ENCODE peak calls at places on chromosomes 1 and 21, in eight cellular contexts. One of them, this sample, is unnamed.
A peak's percentile ranks its signal among the peaks of the same experiment; 100 is the strongest.

GRCh38 chr1:15578921-15579682 is 5.7 kb downstream of the AGMAT start:
- DNase-seq in lung: no peak
- DNase-seq in adipocyte: no peak
- DNase-seq in neuronal stem cell: no peak
- DNase-seq in GM23248: no peak
- DNase-seq in upper lobe of left lung: no peak
- DNase-seq in iPS DF 6.9: no peak
- DNase-seq in upper lobe of right lung: peak; percentile 48
- DNase-seq in this sample: no peak

GRCh38 chr1:43536196-43536863 is 5.6 kb downstream of the PTPRF start:
- DNase-seq in iPS DF 6.9: no peak
- DNase-seq in adipocyte: no peak
- DNase-seq in upper lobe of left lung: peak; percentile 58
- DNase-seq in GM23248: no peak
- DNase-seq in neuronal stem cell: no peak
- DNase-seq in upper lobe of right lung: peak; percentile 66
- DNase-seq in lung: no peak
- DNase-seq in this sample: no peak

GRCh38 chr1:22884806-22885559 is 87.7 kb downstream of the LACTBL1 start:
- DNase-seq in GM23248: no peak
- DNase-seq in iPS DF 6.9: no peak
- DNase-seq in upper lobe of left lung: no peak
- DNase-seq in adipocyte: no peak
- DNase-seq in lung: no peak
- DNase-seq in upper lobe of right lung: no peak
- DNase-seq in neuronal stem cell: no peak
- DNase-seq in this sample: no peak

GRCh38 chr1:182235952-182236650 is 155.5 kb downstream of the GLUL start:
- DNase-seq in upper lobe of left lung: peak; percentile 47
- DNase-seq in GM23248: peak; percentile 52
- DNase-seq in upper lobe of right lung: no peak
- DNase-seq in neuronal stem cell: no peak
- DNase-seq in iPS DF 6.9: no peak
- DNase-seq in adipocyte: no peak
- DNase-seq in lung: peak; percentile 31
- DNase-seq in this sample: no peak

GRCh38 chr1:22654692-22655091 is 1.7 kb downstream of the C1QB start:
- DNase-seq in neuronal stem cell: no peak
- DNase-seq in upper lobe of right lung: no peak
- DNase-seq in upper lobe of left lung: no peak
- DNase-seq in lung: no peak
- DNase-seq in iPS DF 6.9: no peak
- DNase-seq in adipocyte: no peak
- DNase-seq in GM23248: peak; percentile 17
- DNase-seq in this sample: no peak

GRCh38 chr1:82934069-82934468 is 1064.9 kb downstream of the TTLL7 start:
- DNase-seq in lung: peak; percentile 36
- DNase-seq in upper lobe of right lung: no peak
- DNase-seq in neuronal stem cell: no peak
- DNase-seq in upper lobe of left lung: no peak
- DNase-seq in adipocyte: no peak
- DNase-seq in GM23248: no peak
- DNase-seq in iPS DF 6.9: no peak
- DNase-seq in this sample: no peak

GRCh38 chr21:30463713-30464112 is 16.5 kb downstream of the KRTAP19-1 start:
- DNase-seq in iPS DF 6.9: no peak
- DNase-seq in upper lobe of left lung: no peak
- DNase-seq in neuronal stem cell: no peak
- DNase-seq in lung: no peak
- DNase-seq in GM23248: no peak
- DNase-seq in upper lobe of right lung: no peak
- DNase-seq in adipocyte: peak; percentile 5
- DNase-seq in this sample: no peak

GRCh38 chr1:167631987-167632680 is 2.1 kb downstream of the RCSD1 start:
- DNase-seq in iPS DF 6.9: no peak
- DNase-seq in adipocyte: no peak
- DNase-seq in neuronal stem cell: no peak
- DNase-seq in lung: no peak
- DNase-seq in upper lobe of right lung: no peak
- DNase-seq in GM23248: no peak
- DNase-seq in upper lobe of left lung: no peak
- DNase-seq in this sample: no peak

GRCh38 chr1:159089184-159089791 is 12.7 kb upstream of the AIM2 start:
- DNase-seq in upper lobe of left lung: no peak
- DNase-seq in lung: no peak
- DNase-seq in adipocyte: no peak
- DNase-seq in GM23248: no peak
- DNase-seq in neuronal stem cell: no peak
- DNase-seq in iPS DF 6.9: peak; percentile 20
- DNase-seq in upper lobe of right lung: no peak
- DNase-seq in this sample: no peak

GRCh38 chr1:16048573-16049189 is 5.1 kb downstream of the CLCNKB start:
- DNase-seq in upper lobe of right lung: peak; percentile 84
- DNase-seq in adipocyte: peak; percentile 55
- DNase-seq in iPS DF 6.9: peak; percentile 74
- DNase-seq in lung: peak; percentile 66
- DNase-seq in GM23248: peak; percentile 55
- DNase-seq in neuronal stem cell: peak; percentile 87
- DNase-seq in upper lobe of left lung: peak; percentile 73
- DNase-seq in this sample: no peak

GRCh38 chr1:5599541-5599940 is 392.7 kb downstream of the NPHP4 start:
- DNase-seq in iPS DF 6.9: no peak
- DNase-seq in GM23248: no peak
- DNase-seq in neuronal stem cell: no peak
- DNase-seq in upper lobe of left lung: no peak
- DNase-seq in lung: peak; percentile 20
- DNase-seq in adipocyte: no peak
- DNase-seq in upper lobe of right lung: no peak
- DNase-seq in this sample: no peak

GRCh38 chr1:206445861-206446495 is 24.3 kb upstream of the IKBKE start:
- DNase-seq in neuronal stem cell: no peak
- DNase-seq in upper lobe of right lung: no peak
- DNase-seq in lung: no peak
- DNase-seq in adipocyte: no peak
- DNase-seq in iPS DF 6.9: no peak
- DNase-seq in upper lobe of left lung: no peak
- DNase-seq in GM23248: no peak
- DNase-seq in this sample: no peak

GRCh38 chr1:115428676-115429075 is 90.6 kb upstream of the NGF start:
- DNase-seq in upper lobe of left lung: no peak
- DNase-seq in adipocyte: no peak
- DNase-seq in neuronal stem cell: no peak
- DNase-seq in GM23248: peak; percentile 65
- DNase-seq in upper lobe of right lung: no peak
- DNase-seq in lung: no peak
- DNase-seq in iPS DF 6.9: no peak
- DNase-seq in this sample: no peak

GRCh38 chr1:11692899-11693590 is 1.5 kb downstream of the DRAXIN start:
- DNase-seq in upper lobe of left lung: no peak
- DNase-seq in upper lobe of right lung: no peak
- DNase-seq in lung: no peak
- DNase-seq in neuronal stem cell: no peak
- DNase-seq in GM23248: peak; percentile 95
- DNase-seq in adipocyte: peak; percentile 64
- DNase-seq in iPS DF 6.9: no peak
- DNase-seq in this sample: no peak

GRCh38 chr1:169708633-169709032 is 2.8 kb downstream of the SELL start:
- DNase-seq in upper lobe of right lung: no peak
- DNase-seq in adipocyte: no peak
- DNase-seq in iPS DF 6.9: no peak
- DNase-seq in neuronal stem cell: no peak
- DNase-seq in GM23248: no peak
- DNase-seq in upper lobe of left lung: no peak
- DNase-seq in lung: no peak
- DNase-seq in this sample: no peak

GRCh38 chr21:37939251-37939650 is 23.0 kb upstream of the KCNJ6 start:
- DNase-seq in iPS DF 6.9: no peak
- DNase-seq in GM23248: no peak
- DNase-seq in adipocyte: no peak
- DNase-seq in lung: no peak
- DNase-seq in upper lobe of left lung: no peak
- DNase-seq in upper lobe of right lung: no peak
- DNase-seq in neuronal stem cell: no peak
- DNase-seq in this sample: no peak

GRCh38 chr1:48552420-48552819 is 80.4 kb upstream of the SPATA6 start:
- DNase-seq in adipocyte: peak; percentile 28
- DNase-seq in iPS DF 6.9: no peak
- DNase-seq in lung: no peak
- DNase-seq in GM23248: no peak
- DNase-seq in neuronal stem cell: no peak
- DNase-seq in upper lobe of right lung: no peak
- DNase-seq in upper lobe of left lung: no peak
- DNase-seq in this sample: no peak

GRCh38 chr1:85406887-85407593 is 57.9 kb downstream of the DDAH1 start:
- DNase-seq in iPS DF 6.9: no peak
- DNase-seq in lung: peak; percentile 51
- DNase-seq in neuronal stem cell: peak; percentile 18
- DNase-seq in upper lobe of left lung: peak; percentile 34
- DNase-seq in adipocyte: peak; percentile 95
- DNase-seq in upper lobe of right lung: no peak
- DNase-seq in GM23248: peak; percentile 98
- DNase-seq in this sample: no peak

GRCh38 chr1:153649137-153649866 is 9.2 kb upstream of the SNAPIN start:
- DNase-seq in neuronal stem cell: no peak
- DNase-seq in upper lobe of left lung: no peak
- DNase-seq in adipocyte: no peak
- DNase-seq in iPS DF 6.9: no peak
- DNase-seq in lung: no peak
- DNase-seq in upper lobe of right lung: no peak
- DNase-seq in GM23248: no peak
- DNase-seq in this sample: no peak

GRCh38 chr1:119147626-119148180 is 7.2 kb upstream of the WARS2 start:
- DNase-seq in upper lobe of right lung: no peak
- DNase-seq in GM23248: peak; percentile 34
- DNase-seq in upper lobe of left lung: no peak
- DNase-seq in iPS DF 6.9: no peak
- DNase-seq in lung: no peak
- DNase-seq in adipocyte: peak; percentile 69
- DNase-seq in neuronal stem cell: no peak
- DNase-seq in this sample: no peak

GRCh38 chr1:66637146-66637545 is 103.2 kb downstream of the SGIP1 start:
- DNase-seq in iPS DF 6.9: no peak
- DNase-seq in adipocyte: no peak
- DNase-seq in upper lobe of right lung: no peak
- DNase-seq in neuronal stem cell: no peak
- DNase-seq in GM23248: no peak
- DNase-seq in lung: no peak
- DNase-seq in upper lobe of left lung: no peak
- DNase-seq in this sample: no peak

GRCh38 chr1:223244366-223245103 is 101.5 kb upstream of the TLR5 start:
- DNase-seq in GM23248: peak; percentile 21
- DNase-seq in neuronal stem cell: no peak
- DNase-seq in upper lobe of right lung: no peak
- DNase-seq in lung: no peak
- DNase-seq in upper lobe of left lung: no peak
- DNase-seq in adipocyte: no peak
- DNase-seq in iPS DF 6.9: no peak
- DNase-seq in this sample: no peak

GRCh38 chr21:26844258-26845065 is 747 bp downstream of the ADAMTS1 start:
- DNase-seq in iPS DF 6.9: no peak
- DNase-seq in upper lobe of left lung: no peak
- DNase-seq in adipocyte: peak; percentile 74
- DNase-seq in lung: no peak
- DNase-seq in upper lobe of right lung: peak; percentile 74
- DNase-seq in neuronal stem cell: peak; percentile 44
- DNase-seq in GM23248: peak; percentile 76
- DNase-seq in this sample: no peak

GRCh38 chr1:41053324-41053723 is 31.8 kb upstream of the SLFNL1 start:
- DNase-seq in iPS DF 6.9: no peak
- DNase-seq in lung: no peak
- DNase-seq in GM23248: no peak
- DNase-seq in upper lobe of left lung: no peak
- DNase-seq in upper lobe of right lung: no peak
- DNase-seq in neuronal stem cell: no peak
- DNase-seq in adipocyte: no peak
- DNase-seq in this sample: no peak
- H3K9me3 ChIP-seq in iPS DF 6.9: no peaks in the 10 kb centered on the region
- H3K9me3 ChIP-seq in lung: no peaks in the 10 kb centered on the region
- H3K9me3 ChIP-seq in GM23248: no peaks in the 10 kb centered on the region
- H3K9me3 ChIP-seq in upper lobe of left lung: no peaks in the 10 kb centered on the region
- H3K9me3 ChIP-seq in upper lobe of right lung: no peaks in the 10 kb centered on the region
- H3K9me3 ChIP-seq in neuronal stem cell: no peaks in the 10 kb centered on the region
- H3K9me3 ChIP-seq in adipocyte: no peaks in the 10 kb centered on the region
- H3K9me3 ChIP-seq in this sample: no peaks in the 10 kb centered on the region

DNA sequence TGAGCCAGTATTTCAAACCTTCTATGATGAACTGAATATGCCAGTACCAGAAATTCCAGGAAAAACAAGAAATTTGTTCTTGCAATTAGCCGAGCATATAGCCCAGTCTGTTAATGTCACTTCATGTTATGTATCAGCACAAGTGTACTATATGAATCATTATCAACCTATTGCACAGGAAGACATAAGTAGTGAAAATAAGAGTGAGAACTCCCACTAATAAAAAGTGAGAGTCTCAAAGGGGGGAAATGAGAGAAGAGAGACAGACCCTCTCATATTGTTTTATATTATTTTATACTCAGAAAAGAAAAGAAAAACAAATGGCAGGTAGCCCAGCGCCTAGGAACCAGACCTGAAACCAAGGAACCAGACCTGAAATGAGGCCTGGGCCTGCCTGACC is 16.2 kb downstream of the JMJD4 start:
- DNase-seq in upper lobe of left lung: no peak
- DNase-seq in GM23248: no peak
- DNase-seq in iPS DF 6.9: no peak
- DNase-seq in lung: no peak
- DNase-seq in adipocyte: no peak
- DNase-seq in upper lobe of right lung: no peak
- DNase-seq in neuronal stem cell: no peak
- DNase-seq in this sample: no peak
- H3K9me3 ChIP-seq in upper lobe of left lung: peaks cover 58% of the 10 kb centered on the region
- H3K9me3 ChIP-seq in GM23248: no peaks in the 10 kb centered on the region
- H3K9me3 ChIP-seq in iPS DF 6.9: peaks cover 3% of the 10 kb centered on the region
- H3K9me3 ChIP-seq in lung: no peaks in the 10 kb centered on the region
- H3K9me3 ChIP-seq in adipocyte: peaks cover 57% of the 10 kb centered on the region
- H3K9me3 ChIP-seq in upper lobe of right lung: peaks cover 31% of the 10 kb centered on the region
- H3K9me3 ChIP-seq in neuronal stem cell: peaks cover 22% of the 10 kb centered on the region
- H3K9me3 ChIP-seq in this sample: peaks cover 10% of the 10 kb centered on the region

DNA sequence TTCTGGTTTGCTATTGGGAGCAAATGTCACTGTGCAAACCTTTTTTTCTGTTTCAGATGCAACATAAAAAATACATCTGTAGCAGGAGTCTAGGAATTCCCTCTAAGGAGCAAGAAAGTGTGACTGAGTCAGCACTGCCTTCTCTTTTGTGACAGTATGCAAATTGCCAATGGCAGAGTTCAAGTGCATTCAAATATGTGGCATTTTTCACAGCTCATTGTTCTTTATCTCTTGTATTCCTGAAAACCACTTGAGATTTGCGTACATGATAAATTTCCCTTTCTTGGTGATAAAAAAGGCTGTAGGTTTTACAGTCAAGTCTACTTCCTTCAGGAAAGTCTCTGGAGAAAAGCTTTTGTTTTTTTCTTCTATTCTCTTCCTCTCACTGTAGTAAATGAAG is 129.8 kb upstream of the L1TD1 start:
- DNase-seq in GM23248: no peak
- DNase-seq in iPS DF 6.9: no peak
- DNase-seq in upper lobe of right lung: no peak
- DNase-seq in lung: no peak
- DNase-seq in upper lobe of left lung: no peak
- DNase-seq in neuronal stem cell: no peak
- DNase-seq in adipocyte: no peak
- DNase-seq in this sample: no peak
- H3K9me3 ChIP-seq in GM23248: no peaks in the 10 kb centered on the region
- H3K9me3 ChIP-seq in iPS DF 6.9: no peaks in the 10 kb centered on the region
- H3K9me3 ChIP-seq in upper lobe of right lung: no peaks in the 10 kb centered on the region
- H3K9me3 ChIP-seq in lung: no peaks in the 10 kb centered on the region
- H3K9me3 ChIP-seq in upper lobe of left lung: peaks cover 4% of the 10 kb centered on the region
- H3K9me3 ChIP-seq in neuronal stem cell: no peaks in the 10 kb centered on the region
- H3K9me3 ChIP-seq in adipocyte: no peaks in the 10 kb centered on the region
- H3K9me3 ChIP-seq in this sample: no peaks in the 10 kb centered on the region

GRCh38 chr1:87062687-87063086 is 148.3 kb downstream of the HS2ST1 start:
- DNase-seq in neuronal stem cell: no peak
- DNase-seq in lung: no peak
- DNase-seq in GM23248: no peak
- DNase-seq in iPS DF 6.9: no peak
- DNase-seq in upper lobe of right lung: no peak
- DNase-seq in adipocyte: no peak
- DNase-seq in upper lobe of left lung: no peak
- DNase-seq in this sample: no peak
- H3K9me3 ChIP-seq in neuronal stem cell: peaks cover 12% of the 10 kb centered on the region
- H3K9me3 ChIP-seq in lung: no peaks in the 10 kb centered on the region
- H3K9me3 ChIP-seq in GM23248: no peaks in the 10 kb centered on the region
- H3K9me3 ChIP-seq in iPS DF 6.9: no peaks in the 10 kb centered on the region
- H3K9me3 ChIP-seq in upper lobe of right lung: no peaks in the 10 kb centered on the region
- H3K9me3 ChIP-seq in adipocyte: peaks cover 4% of the 10 kb centered on the region
- H3K9me3 ChIP-seq in upper lobe of left lung: no peaks in the 10 kb centered on the region
- H3K9me3 ChIP-seq in this sample: no peaks in the 10 kb centered on the region